ENCODE peak calls at places on chromosomes 3 and 15, in seven cellular contexts. K is psoas muscle, I is heart left ventricle, D is cardiac muscle cell, F is transverse colon, B is spleen, Q is IMR-90. A is an unnamed sample.

GRCh38 chr15:29141206-29141907 is 128.3 kb downstream of the NSMCE3 start:
- DNase-seq in B (no peak), D (no peak), K (peak; percentile 32), I (no peak), F (no peak), Q (no peak), A (no peak)

GRCh38 chr3:100602506-100603444 is 6.6 kb upstream of the ADGRG7 start:
- DNase-seq in B (no peak), Q (peak; percentile 54), D (no peak), I (no peak), F (no peak), K (no peak), A (peak; percentile 71)

GRCh38 chr15:93047621-93048425 is 41.2 kb downstream of the RGMA start:
- DNase-seq in B (no peak), Q (no peak), K (no peak), F (no peak), D (no peak), I (no peak), A (no peak)

GRCh38 chr3:11726146-11726545 is 82.4 kb upstream of the VGLL4 start:
- DNase-seq in D (no peak), F (no peak), Q (no peak), I (no peak), B (no peak), K (no peak), A (no peak)

GRCh38 chr3:132253262-132253878 is 63.8 kb upstream of the ACP3 start:
- DNase-seq in K (no peak), F (peak; percentile 16), D (peak; percentile 66), Q (peak; percentile 76), B (no peak), I (no peak), A (peak; percentile 55)

GRCh38 chr3:52317601-52318000 is 1.5 kb downstream of the DNAH1 start:
- DNase-seq in Q (peak; percentile 11), K (peak; percentile 81), I (peak; percentile 73), D (peak; percentile 77), F (peak; percentile 76), B (peak; percentile 92), A (peak; percentile 66)

GRCh38 chr3:113038326-113038725 is 47.5 kb downstream of the GTPBP8 start:
- DNase-seq in D (no peak), Q (no peak), F (no peak), K (no peak), I (no peak), B (no peak), A (no peak)

GRCh38 chr3:1987983-1988382 is 110.7 kb upstream of the CNTN4 start:
- DNase-seq in B (no peak), D (peak; percentile 49), K (no peak), F (peak; percentile 28), I (no peak), Q (no peak), A (no peak)

DNA sequence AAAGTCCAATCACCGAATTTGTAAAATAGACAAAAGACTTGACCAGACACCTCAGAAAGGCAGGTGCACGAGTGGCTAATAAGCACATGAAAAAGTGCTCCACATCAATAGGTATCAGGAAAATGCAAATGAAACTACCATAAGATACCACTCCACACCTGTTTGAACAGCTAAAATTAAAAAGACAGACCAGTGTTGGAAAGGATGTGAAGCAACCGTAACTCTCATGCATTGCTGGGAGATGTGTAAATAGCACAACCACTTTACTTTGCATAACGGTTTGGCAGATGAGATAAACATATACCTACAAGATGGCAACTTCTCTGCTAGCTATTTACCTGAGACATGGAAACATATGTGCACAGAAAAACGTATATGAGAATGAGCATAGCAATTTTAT is 56.9 kb downstream of the CADPS start:
- DNase-seq in F (no peak), I (no peak), K (no peak), B (no peak), Q (no peak), D (no peak), A (no peak)
- H3K4me1 ChIP-seq in F (no peaks in the 10 kb centered on the region), I (no peaks in the 10 kb centered on the region), K (no peaks in the 10 kb centered on the region), B (no peaks in the 10 kb centered on the region), Q (no peaks in the 10 kb centered on the region), D (no peaks in the 10 kb centered on the region), A (no peaks in the 10 kb centered on the region)

GRCh38 chr15:77671274-77672056 is 38.8 kb upstream of the LINGO1 start:
- DNase-seq in Q (no peak), I (no peak), B (no peak), K (no peak), D (no peak), F (no peak), A (no peak)

GRCh38 chr15:77675806-77676415 is 43.2 kb upstream of the LINGO1 start:
- DNase-seq in F (no peak), K (no peak), Q (no peak), D (no peak), B (no peak), I (no peak), A (no peak)

GRCh38 chr15:77672110-77672509 is 39.4 kb upstream of the LINGO1 start:
- DNase-seq in D (no peak), B (no peak), K (no peak), F (no peak), Q (no peak), I (no peak), A (no peak)

GRCh38 chr15:77674327-77674726 is 41.6 kb upstream of the LINGO1 start:
- DNase-seq in B (no peak), I (no peak), Q (no peak), D (no peak), F (no peak), K (no peak), A (no peak)

GRCh38 chr15:77673801-77674317 is 41.1 kb upstream of the LINGO1 start:
- DNase-seq in Q (no peak), K (no peak), I (no peak), D (no peak), F (no peak), B (no peak), A (no peak)
- H3K27me3 ChIP-seq in Q (peaks cover 68% of the 10 kb centered on the region), K (peaks cover 2% of the 10 kb centered on the region), I (peaks cover 4% of the 10 kb centered on the region), D (no peaks in the 10 kb centered on the region), F (peaks cover 31% of the 10 kb centered on the region), B (peaks cover 53% of the 10 kb centered on the region), A (no peaks in the 10 kb centered on the region)

GRCh38 chr3:127258733-127259132 is 29.1 kb downstream of the PRR20G start:
- DNase-seq in F (no peak), I (no peak), Q (no peak), D (no peak), B (no peak), K (no peak), A (no peak)
- H3K4me1 ChIP-seq in F (no peaks in the 10 kb centered on the region), I (no peaks in the 10 kb centered on the region), Q (no peaks in the 10 kb centered on the region), D (no peaks in the 10 kb centered on the region), B (no peaks in the 10 kb centered on the region), K (no peaks in the 10 kb centered on the region), A (no peaks in the 10 kb centered on the region)

GRCh38 chr3:124230432-124230831 is 238.5 kb upstream of the ROPN1 start:
- DNase-seq in I (no peak), K (no peak), D (no peak), B (no peak), F (no peak), Q (no peak), A (no peak)

GRCh38 chr3:124230928-124231456 is 239.1 kb upstream of the ROPN1 start:
- DNase-seq in Q (no peak), D (no peak), B (no peak), F (no peak), I (no peak), K (no peak), A (no peak)

GRCh38 chr3:124227150-124227630 is 235.3 kb upstream of the ROPN1 start:
- DNase-seq in F (no peak), B (no peak), Q (no peak), K (no peak), D (no peak), I (no peak), A (no peak)

GRCh38 chr3:124229407-124229806 is 237.5 kb upstream of the ROPN1 start:
- DNase-seq in F (no peak), D (no peak), B (no peak), I (no peak), K (no peak), Q (no peak), A (no peak)

GRCh38 chr3:124229836-124230235 is 237.9 kb upstream of the ROPN1 start:
- DNase-seq in D (no peak), B (no peak), F (no peak), I (no peak), Q (no peak), K (no peak), A (no peak)
- H3K27me3 ChIP-seq in D (peaks cover 16% of the 10 kb centered on the region), B (peaks cover 13% of the 10 kb centered on the region), F (no peaks in the 10 kb centered on the region), I (no peaks in the 10 kb centered on the region), Q (peaks cover 17% of the 10 kb centered on the region), K (no peaks in the 10 kb centered on the region), A (no peaks in the 10 kb centered on the region)

GRCh38 chr3:89116486-89116885 is 9.1 kb downstream of the EPHA3 start:
- DNase-seq in I (no peak), K (no peak), D (no peak), Q (no peak), B (no peak), F (no peak), A (no peak)
- H3K4me1 ChIP-seq in I (no peaks in the 10 kb centered on the region), K (no peaks in the 10 kb centered on the region), D (no peaks in the 10 kb centered on the region), Q (no peaks in the 10 kb centered on the region), B (peaks cover 12% of the 10 kb centered on the region), F (no peaks in the 10 kb centered on the region), A (no peaks in the 10 kb centered on the region)

GRCh38 chr3:195197764-195198423 is 73.1 kb downstream of the XXYLT1 start:
- DNase-seq in I (no peak), Q (peak; percentile 90), F (no peak), B (no peak), K (no peak), D (no peak), A (no peak)

GRCh38 chr3:195196266-195196665 is 74.7 kb downstream of the XXYLT1 start:
- DNase-seq in F (no peak), D (no peak), Q (peak; percentile 61), B (no peak), K (no peak), I (no peak), A (no peak)

GRCh38 chr3:195194559-195195161 is 76.3 kb downstream of the XXYLT1 start:
- DNase-seq in Q (no peak), K (no peak), B (no peak), F (no peak), I (no peak), D (no peak), A (no peak)

GRCh38 chr3:195198424-195199346 is 72.3 kb downstream of the XXYLT1 start:
- DNase-seq in I (no peak), F (no peak), D (no peak), Q (no peak), K (no peak), B (no peak), A (peak; percentile 12)

GRCh38 chr3:195195321-195196209 is 75.4 kb downstream of the XXYLT1 start:
- DNase-seq in F (no peak), Q (no peak), I (no peak), K (peak; percentile 35), D (no peak), B (no peak), A (no peak)
- H3K27me3 ChIP-seq in F (no peaks in the 10 kb centered on the region), Q (no peaks in the 10 kb centered on the region), I (no peaks in the 10 kb centered on the region), K (no peaks in the 10 kb centered on the region), D (no peaks in the 10 kb centered on the region), B (no peaks in the 10 kb centered on the region), A (no peaks in the 10 kb centered on the region)

A was measured in small intestine.